ENCODE peak calls at places on chromosomes 7 and 10, in five cellular contexts. One of them, this sample, is unnamed.

GRCh38 chr10:110455440-110455839 is 42.3 kb upstream of the DUSP5 start:
- DNase-seq in K562: no peak
- DNase-seq in HepG2: no peak
- DNase-seq in H1: no peak
- DNase-seq in GM12878: no peak
- DNase-seq in this sample: no peak

GRCh38 chr10:116486774-116487448 is 58.8 kb upstream of the PNLIP start:
- DNase-seq in K562: no peak
- DNase-seq in HepG2: no peak
- DNase-seq in H1: no peak
- DNase-seq in GM12878: no peak
- DNase-seq in this sample: no peak

GRCh38 chr7:149741629-149742028 is 31.8 kb downstream of the ZNF467 start:
- DNase-seq in K562: no peak
- DNase-seq in HepG2: no peak
- DNase-seq in H1: no peak
- DNase-seq in GM12878: no peak
- DNase-seq in this sample: no peak

GRCh38 chr7:159022238-159022993 is 122.3 kb downstream of the VIPR2 start:
- DNase-seq in K562: no peak
- DNase-seq in HepG2: no peak
- DNase-seq in H1: no peak
- DNase-seq in GM12878: no peak
- DNase-seq in this sample: no peak

GRCh38 chr7:84637568-84638338 is 443.2 kb upstream of the SEMA3A start:
- DNase-seq in K562: no peak
- DNase-seq in HepG2: no peak
- DNase-seq in H1: no peak
- DNase-seq in GM12878: no peak
- DNase-seq in this sample: peak; percentile 9

GRCh38 chr10:3068201-3068967 is 1.0 kb downstream of the PFKP start:
- DNase-seq in K562: peak; percentile 59
- DNase-seq in HepG2: no peak
- DNase-seq in H1: no peak
- DNase-seq in GM12878: no peak
- DNase-seq in this sample: peak; percentile 48

GRCh38 chr7:5634107-5634950 is 147.1 kb downstream of the RNF216 start:
- DNase-seq in K562: no peak
- DNase-seq in HepG2: no peak
- DNase-seq in H1: no peak
- DNase-seq in GM12878: no peak
- DNase-seq in this sample: peak; percentile 67

GRCh38 chr7:26153823-26154783 is 2.1 kb downstream of the NFE2L3 start:
- DNase-seq in K562: peak; percentile 43
- DNase-seq in HepG2: no peak
- DNase-seq in H1: peak; percentile 83
- DNase-seq in GM12878: no peak
- DNase-seq in this sample: peak; percentile 67

GRCh38 chr7:23956769-23957556 is 246.9 kb downstream of the STK31 start:
- DNase-seq in K562: peak; percentile 18
- DNase-seq in HepG2: peak; percentile 40
- DNase-seq in H1: no peak
- DNase-seq in GM12878: no peak
- DNase-seq in this sample: no peak

GRCh38 chr7:94245500-94245899 is 149.2 kb upstream of the COL1A2 start:
- DNase-seq in K562: no peak
- DNase-seq in HepG2: no peak
- DNase-seq in H1: no peak
- DNase-seq in GM12878: no peak
- DNase-seq in this sample: no peak

GRCh38 chr7:388461-388960 is 98.5 kb downstream of the FOXL3 start:
- DNase-seq in K562: peak; percentile 11
- DNase-seq in HepG2: peak; percentile 54
- DNase-seq in H1: no peak
- DNase-seq in GM12878: no peak
- DNase-seq in this sample: peak; percentile 6

GRCh38 chr10:84254552-84255137 is 9.8 kb downstream of the RGR start:
- DNase-seq in K562: no peak
- DNase-seq in HepG2: no peak
- DNase-seq in H1: no peak
- DNase-seq in GM12878: no peak
- DNase-seq in this sample: no peak

GRCh38 chr7:43496596-43496995 is 86.3 kb upstream of the STK17A start:
- DNase-seq in K562: no peak
- DNase-seq in HepG2: no peak
- DNase-seq in H1: no peak
- DNase-seq in GM12878: no peak
- DNase-seq in this sample: no peak

GRCh38 chr7:153832160-153832559 is 220.0 kb upstream of the DPP6 start:
- DNase-seq in K562: peak; percentile 15
- DNase-seq in HepG2: peak; percentile 2
- DNase-seq in H1: no peak
- DNase-seq in GM12878: no peak
- DNase-seq in this sample: no peak
- TF ChIP-seq ATF2 in K562: no peak
- TF ChIP-seq ATF2 in HepG2: no peak
- TF ChIP-seq ATF2 in H1: no peak
- TF ChIP-seq ATF2 in GM12878: no peak
- TF ChIP-seq ATF2 in this sample: no peak

DNA sequence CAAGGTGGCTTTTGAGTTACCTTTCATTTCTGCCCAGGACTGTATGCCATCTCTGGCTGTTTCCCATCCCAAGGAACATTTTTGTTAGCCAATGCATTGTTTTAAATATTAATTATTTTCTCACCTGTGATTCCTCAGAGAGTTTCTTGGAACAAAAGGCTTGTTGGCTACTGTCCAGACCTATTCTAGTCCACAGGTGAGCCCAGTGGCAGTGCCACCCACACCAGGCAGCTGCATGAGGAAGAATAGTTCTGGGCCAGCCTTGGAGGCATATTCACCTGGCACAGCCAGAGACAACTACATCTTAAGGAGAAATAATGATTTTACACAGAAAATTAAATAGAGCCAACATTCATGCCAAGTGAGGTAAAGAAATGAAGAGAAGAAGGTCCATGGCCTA is 123.9 kb downstream of the C1GALT1 start:
- DNase-seq in K562: no peak
- DNase-seq in HepG2: no peak
- DNase-seq in H1: no peak
- DNase-seq in GM12878: no peak
- DNase-seq in this sample: no peak
- TF ChIP-seq ATF2 in K562: no peak
- TF ChIP-seq ATF2 in HepG2: no peak
- TF ChIP-seq ATF2 in H1: no peak
- TF ChIP-seq ATF2 in GM12878: no peak
- TF ChIP-seq ATF2 in this sample: no peak

GRCh38 chr7:131536361-131536849 is 20.0 kb downstream of the PODXL start:
- DNase-seq in K562: no peak
- DNase-seq in HepG2: no peak
- DNase-seq in H1: no peak
- DNase-seq in GM12878: no peak
- DNase-seq in this sample: peak; percentile 16
- TF ChIP-seq ATF2 in K562: no peak
- TF ChIP-seq ATF2 in HepG2: no peak
- TF ChIP-seq ATF2 in H1: no peak
- TF ChIP-seq ATF2 in GM12878: no peak
- TF ChIP-seq ATF2 in this sample: no peak

DNA sequence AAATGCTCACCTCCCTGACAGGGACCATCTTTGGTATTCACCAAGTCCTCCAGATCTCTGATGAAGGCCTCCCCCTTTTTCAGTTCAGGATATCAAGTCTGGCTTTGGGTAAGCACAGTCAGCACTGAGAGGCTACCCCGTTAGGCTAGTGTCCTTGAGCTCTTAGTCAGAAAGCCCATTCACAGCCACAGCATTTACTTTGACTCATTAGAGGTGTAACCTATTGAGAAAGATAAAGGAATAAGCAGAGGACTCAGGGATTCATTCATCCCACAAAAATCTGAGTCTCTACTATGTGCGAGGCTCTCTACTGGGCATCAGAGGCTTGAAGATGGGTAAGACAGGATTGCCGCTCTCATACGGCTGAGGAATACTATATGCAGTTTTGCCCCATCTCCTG is 14.0 kb upstream of the RAMP3 start:
- DNase-seq in K562: no peak
- DNase-seq in HepG2: peak; percentile 31
- DNase-seq in H1: no peak
- DNase-seq in GM12878: no peak
- DNase-seq in this sample: no peak
- TF ChIP-seq ATF2 in K562: no peak
- TF ChIP-seq ATF2 in HepG2: no peak
- TF ChIP-seq ATF2 in H1: no peak
- TF ChIP-seq ATF2 in GM12878: no peak
- TF ChIP-seq ATF2 in this sample: no peak

DNA sequence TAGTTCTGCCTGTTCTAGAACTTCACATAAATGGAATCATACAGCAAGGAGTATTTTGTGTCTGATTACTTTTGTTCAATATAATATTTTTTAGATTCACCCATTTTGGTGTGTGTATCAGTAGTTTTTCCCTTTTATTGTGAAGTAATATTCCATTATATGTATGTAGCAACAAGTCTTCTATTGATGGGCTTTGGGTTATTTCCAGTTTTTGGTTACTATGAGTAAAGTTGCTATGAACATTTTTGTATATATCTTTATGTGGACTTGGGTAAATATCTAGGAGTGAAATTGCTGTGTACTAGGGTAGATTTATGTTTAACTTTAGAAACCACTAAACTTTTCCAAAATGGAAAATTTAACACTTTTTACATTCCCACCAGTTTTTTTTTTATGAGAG is 35.7 kb downstream of the ADK start:
- DNase-seq in K562: no peak
- DNase-seq in HepG2: no peak
- DNase-seq in H1: no peak
- DNase-seq in GM12878: no peak
- DNase-seq in this sample: no peak
- TF ChIP-seq ATF2 in K562: no peak
- TF ChIP-seq ATF2 in HepG2: no peak
- TF ChIP-seq ATF2 in H1: no peak
- TF ChIP-seq ATF2 in GM12878: no peak
- TF ChIP-seq ATF2 in this sample: no peak

GRCh38 chr10:5551531-5552375 is 27.0 kb downstream of the CALML3 start:
- DNase-seq in K562: peak; percentile 67
- DNase-seq in HepG2: no peak
- DNase-seq in H1: no peak
- DNase-seq in GM12878: peak; percentile 2
- DNase-seq in this sample: peak; percentile 3
- TF ChIP-seq ATF2 in K562: no peak
- TF ChIP-seq ATF2 in HepG2: no peak
- TF ChIP-seq ATF2 in H1: no peak
- TF ChIP-seq ATF2 in GM12878: no peak
- TF ChIP-seq ATF2 in this sample: no peak

This sample was measured in WTC11.